ENCODE peak calls at places on chromosomes 12 and 14, in nine cellular contexts. A is lower leg skin, C is brain microvascular endothelial cell, X is fibroblast of lung, W is IMR-90, F is OCI-LY7, J is spleen, K is heart right ventricle, E is upper lobe of right lung. G is an unnamed sample.

GRCh38 chr12:15808250-15808971 is 19.2 kb upstream of the EPS8 start:
- DNase-seq in J (no peak), F (no peak), C (no peak), X (peak; percentile 78), E (no peak), W (peak; percentile 83), K (no peak), A (no peak), G (peak; percentile 45)

GRCh38 chr12:41264281-41264680 is 76.2 kb downstream of the PDZRN4 start:
- DNase-seq in J (no peak), F (peak; percentile 16), W (no peak), C (no peak), K (no peak), X (peak; percentile 3), A (no peak), E (no peak), G (no peak)

GRCh38 chr12:124326899-124327298 is 32.0 kb downstream of the RFLNA start:
- DNase-seq in A (no peak), K (no peak), E (no peak), C (no peak), F (no peak), J (no peak), X (no peak), W (no peak), G (no peak)

GRCh38 chr12:95545731-95546490 is 5.4 kb downstream of the USP44 start:
- DNase-seq in A (no peak), J (no peak), X (no peak), F (no peak), C (no peak), W (no peak), K (no peak), E (no peak), G (no peak)

GRCh38 chr12:17076335-17076734 is 470.4 kb upstream of the LMO3 start:
- DNase-seq in X (no peak), C (no peak), F (no peak), E (no peak), W (no peak), J (no peak), K (no peak), A (no peak), G (no peak)

GRCh38 chr14:89617471-89618291 is 200.6 kb upstream of the FOXN3 start:
- DNase-seq in F (peak; percentile 63), C (peak; percentile 40), W (peak; percentile 77), J (no peak), K (peak; percentile 13), E (no peak), A (peak; percentile 85), X (peak; percentile 66), G (no peak)

GRCh38 chr12:43969882-43970281 is 134.0 kb downstream of the TMEM117 start:
- DNase-seq in E (no peak), X (peak; percentile 29), F (no peak), W (peak; percentile 80), A (no peak), C (peak; percentile 58), J (no peak), K (no peak), G (peak; percentile 14)

GRCh38 chr14:101625336-101626097 is 64.2 kb downstream of the DIO3 start:
- DNase-seq in F (no peak), C (no peak), W (no peak), K (no peak), A (peak; percentile 66), X (no peak), E (no peak), J (no peak), G (no peak)

GRCh38 chr12:56999456-56999855 is 6.9 kb downstream of the ZBTB39 start:
- DNase-seq in C (no peak), W (no peak), X (no peak), J (no peak), E (no peak), K (no peak), F (no peak), A (peak; percentile 31), G (no peak)

GRCh38 chr12:87967871-87968270 is 61.3 kb downstream of the C12orf50 start:
- DNase-seq in J (no peak), K (no peak), X (peak; percentile 21), F (no peak), E (no peak), C (no peak), W (no peak), A (no peak), G (no peak)

GRCh38 chr12:52360663-52361271 is 6.5 kb downstream of the KRT85 start:
- DNase-seq in F (no peak), W (no peak), X (no peak), C (no peak), K (no peak), E (no peak), A (peak; percentile 86), J (peak; percentile 70), G (no peak)

GRCh38 chr12:111438501-111438900 is 32.8 kb downstream of the SH2B3 start:
- DNase-seq in J (peak; percentile 89), A (no peak), X (peak; percentile 25), W (peak; percentile 51), C (peak; percentile 68), E (no peak), F (peak; percentile 36), K (peak; percentile 56), G (no peak)

GRCh38 chr14:105533811-105534498 is 7.6 kb downstream of the TMEM121 start:
- DNase-seq in E (peak; percentile 57), J (peak; percentile 68), F (no peak), C (no peak), W (no peak), X (no peak), K (no peak), A (no peak), G (no peak)

GRCh38 chr12:12202747-12203146 is 64.1 kb downstream of the LRP6 start:
- DNase-seq in W (no peak), J (no peak), F (no peak), X (no peak), E (no peak), K (no peak), C (no peak), A (no peak), G (no peak)

GRCh38 chr12:115305275-115305674 is 621.3 kb upstream of the TBX3 start:
- DNase-seq in A (no peak), X (no peak), C (no peak), K (no peak), F (no peak), E (no peak), W (no peak), J (no peak), G (no peak)

GRCh38 chr12:19432309-19433170 is 6.8 kb upstream of the AEBP2 start:
- DNase-seq in K (no peak), C (no peak), A (no peak), X (no peak), F (no peak), W (no peak), E (no peak), J (no peak), G (no peak)

GRCh38 chr14:25680934-25681333 is 631.0 kb upstream of the STXBP6 start:
- DNase-seq in C (no peak), A (no peak), E (peak; percentile 55), F (no peak), W (no peak), J (peak; percentile 67), X (no peak), K (no peak), G (no peak)
- H3K4me3 ChIP-seq in C (no peak overlapping the region), A (no peak overlapping the region), E (no peak overlapping the region), F (no peak overlapping the region), W (no peak overlapping the region), J (no peak overlapping the region), X (no peak overlapping the region), K (no peak overlapping the region), G (no peak overlapping the region)

DNA sequence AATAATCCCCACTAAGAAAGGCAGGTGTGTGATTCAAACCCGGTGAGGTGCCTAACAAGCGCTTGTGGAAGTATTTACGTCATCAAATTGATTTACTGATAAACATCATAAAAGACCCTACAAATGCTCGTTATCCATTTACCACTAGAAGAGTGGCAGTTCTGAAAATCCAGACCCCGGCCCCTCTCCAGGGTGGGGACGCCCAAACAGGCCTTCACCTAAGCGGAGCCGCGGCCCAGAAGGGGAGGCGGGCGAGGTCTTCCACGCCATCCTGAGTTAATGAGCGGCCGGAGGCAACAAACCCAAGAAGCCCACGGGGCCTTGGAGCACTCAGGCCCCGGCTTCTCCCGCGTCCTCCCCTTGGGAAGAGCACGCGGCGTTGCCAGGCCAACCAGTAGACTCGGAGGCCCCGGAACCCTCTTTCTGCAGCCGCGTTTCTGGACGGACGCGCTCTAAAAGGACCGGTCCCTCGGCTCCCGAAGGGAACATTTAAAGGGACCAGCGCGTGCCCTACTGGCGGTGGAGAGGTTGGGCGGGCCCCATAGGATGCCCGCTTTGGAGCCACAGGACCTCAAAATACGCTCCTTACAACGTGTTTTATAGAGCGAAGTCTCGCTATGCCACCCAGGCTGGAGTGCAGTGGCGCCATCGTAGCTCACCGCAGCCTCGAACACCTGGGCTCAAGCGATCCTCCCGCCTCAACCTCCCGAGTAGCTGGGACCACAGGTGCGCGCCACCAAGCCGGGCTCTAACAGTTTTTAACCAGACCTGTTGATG is 3.5 kb downstream of the PTPN21 start:
- DNase-seq in X (peak; percentile 90), F (no peak), K (peak; percentile 81), C (peak; percentile 70), W (peak; percentile 82), E (peak; percentile 90), A (peak; percentile 96), J (peak; percentile 86), G (no peak)
- TF ChIP-seq CTCF in X (peak; percentile 36), F (no peak), K (peak; percentile 64), C (peak; percentile 52), W (peak; percentile 40), E (peak; percentile 30), A (no peak), J (peak; percentile 32), G (peak; percentile 44)

GRCh38 chr12:130254476-130255276 is 83.0 kb upstream of the PIWIL1 start:
- DNase-seq in C (no peak), W (no peak), X (no peak), K (no peak), A (no peak), J (no peak), F (no peak), E (no peak), G (no peak)
- H3K4me3 ChIP-seq in C (no peak overlapping the region), W (no peak overlapping the region), X (no peak overlapping the region), K (no peak overlapping the region), A (no peak overlapping the region), J (no peak overlapping the region), F (no peak overlapping the region), E (no peak overlapping the region), G (no peak overlapping the region)

GRCh38 chr14:103086771-103087342 is 2.8 kb downstream of the LBHD2 start:
- DNase-seq in W (no peak), C (no peak), X (no peak), F (no peak), K (peak; percentile 9), E (no peak), J (peak; percentile 33), A (no peak), G (no peak)

GRCh38 chr14:103084021-103084919 is at the start of gene LBHD2:
- DNase-seq in K (no peak), C (no peak), F (no peak), X (no peak), E (no peak), J (peak; percentile 69), W (peak; percentile 17), A (no peak), G (no peak)

GRCh38 chr14:103087343-103087835 is 3.4 kb downstream of the LBHD2 start:
- DNase-seq in X (no peak), A (no peak), F (no peak), J (peak; percentile 71), C (no peak), E (no peak), K (peak; percentile 7), W (no peak), G (no peak)

GRCh38 chr14:103081951-103082350 is 2.1 kb upstream of the LBHD2 start:
- DNase-seq in E (no peak), K (no peak), C (no peak), J (no peak), F (no peak), X (no peak), W (no peak), A (no peak), G (no peak)

GRCh38 chr14:103085106-103086091 is 1.4 kb downstream of the LBHD2 start:
- DNase-seq in X (no peak), W (no peak), C (no peak), E (no peak), F (no peak), A (no peak), K (no peak), J (peak; percentile 65), G (no peak)
- TF ChIP-seq CTCF in X (peak; percentile 13), W (peak; percentile 8), C (peak; percentile 58), E (no peak), F (no peak), A (no peak), K (no peak), J (no peak), G (peak; percentile 47)

G was measured in AG04449.